ENCODE peak calls at places on chromosomes 11 and 22, in seven cellular contexts. P is Ammon's horn, I is DMS153, W is Calu3, X is hepatic stellate cell, M is GM04503, N is endothelial cell of umbilical vein. Y is an unnamed sample.

GRCh38 chr11:115112779-115113178 is 391.4 kb downstream of the CADM1 start:
- DNase-seq in I (peak; percentile 4), P (no peak), W (no peak), X (no peak), M (no peak), N (no peak), Y (no peak)

GRCh38 chr22:23675502-23676415 is 15.1 kb upstream of the RGL4 start:
- DNase-seq in W (peak; percentile 57), N (no peak), I (no peak), M (no peak), X (peak; percentile 36), P (no peak), Y (no peak)

GRCh38 chr11:35165416-35166368 is 26.7 kb downstream of the CD44 start:
- DNase-seq in W (peak; percentile 70), N (peak; percentile 48), P (peak; percentile 34), M (peak; percentile 80), X (no peak), I (no peak), Y (no peak)

GRCh38 chr11:124861670-124862069 is 3.6 kb upstream of the ROBO3 start:
- DNase-seq in X (no peak), W (no peak), M (no peak), I (no peak), P (no peak), N (no peak), Y (no peak)

GRCh38 chr22:20428496-20429253 is 8.9 kb downstream of the SCARF2 start:
- DNase-seq in M (no peak), X (no peak), P (no peak), W (no peak), I (no peak), N (no peak), Y (no peak)

GRCh38 chr11:62506413-62506940 is 40.1 kb downstream of the AHNAK start:
- DNase-seq in N (no peak), P (no peak), I (no peak), X (no peak), W (no peak), M (no peak), Y (no peak)

GRCh38 chr11:117585631-117586030 is 211.4 kb downstream of the DSCAML1 start:
- DNase-seq in M (no peak), I (no peak), N (no peak), W (no peak), X (no peak), P (no peak), Y (no peak)

GRCh38 chr11:3217751-3218482 is 696 bp downstream of the MRGPRG start:
- DNase-seq in I (no peak), W (no peak), N (no peak), X (no peak), P (no peak), M (no peak), Y (no peak)

Y was measured in NCI-H774.